ENCODE peak calls at places on chromosomes 6 and 20, in nine cellular contexts. R is stomach, U is IMR-90, T is fibroblast of pulmonary artery, P is GM13976, J is lower leg skin, B is HL-60, O is lung, I is tibial artery. C is an unnamed sample.

GRCh38 chr6:116616757-116617093 is 446 bp downstream of the RSPH4A start:
- DNase-seq in J (no peak), U (no peak), P (peak; percentile 36), T (no peak), R (no peak), B (no peak), O (no peak), I (no peak), C (no peak)

GRCh38 chr6:48117246-48117645 is 6.2 kb upstream of the PTCHD4 start:
- DNase-seq in O (no peak), B (no peak), J (no peak), P (no peak), T (no peak), I (no peak), U (no peak), R (no peak), C (no peak)

GRCh38 chr6:3208096-3208774 is 19.2 kb downstream of the TUBB2B start:
- DNase-seq in R (no peak), P (no peak), U (peak; percentile 95), T (peak; percentile 91), J (peak; percentile 94), I (peak; percentile 71), B (no peak), O (no peak), C (peak; percentile 94)

GRCh38 chr6:57190140-57190539 is 18.0 kb downstream of the BAG2 start:
- DNase-seq in R (no peak), J (no peak), O (no peak), B (no peak), T (peak; percentile 86), U (peak; percentile 47), I (no peak), P (no peak), C (peak; percentile 75)

GRCh38 chr20:40467014-40467413 is 222.0 kb downstream of the MAFB start:
- DNase-seq in O (no peak), R (no peak), I (peak; percentile 36), U (no peak), P (no peak), J (no peak), B (peak; percentile 31), T (no peak), C (no peak)

GRCh38 chr6:39892490-39893129 is 41.7 kb downstream of the MOCS1 start:
- DNase-seq in O (peak; percentile 67), T (peak; percentile 83), P (peak; percentile 64), U (peak; percentile 69), B (peak; percentile 18), R (peak; percentile 74), I (peak; percentile 70), J (no peak), C (peak; percentile 81)

GRCh38 chr6:33620584-33621395 is at the start of gene ITPR3:
- DNase-seq in R (peak; percentile 79), I (peak; percentile 43), O (peak; percentile 63), T (peak; percentile 92), B (peak; percentile 17), P (peak; percentile 97), J (no peak), U (peak; percentile 27), C (peak; percentile 92)

GRCh38 chr6:158717341-158718328 is 67.8 kb downstream of the SYTL3 start:
- DNase-seq in J (peak; percentile 42), P (peak; percentile 74), O (no peak), T (no peak), U (no peak), B (no peak), I (no peak), R (no peak), C (no peak)

GRCh38 chr6:163241668-163242067 is 172.8 kb upstream of the QKI start:
- DNase-seq in P (no peak), R (no peak), I (no peak), B (no peak), J (no peak), U (no peak), O (no peak), T (no peak), C (no peak)
- TF ChIP-seq CTCF in P (no peak), R (no peak), I (no peak), B (no peak), J (no peak), U (no peak), O (no peak), T (no peak), C (no peak)

GRCh38 chr6:44338228-44339122 is 4.0 kb upstream of the SPATS1 start:
- DNase-seq in U (peak; percentile 56), I (peak; percentile 69), P (peak; percentile 74), O (peak; percentile 68), R (peak; percentile 66), B (peak; percentile 73), J (peak; percentile 89), T (peak; percentile 67), C (peak; percentile 69)
- TF ChIP-seq CTCF in U (peak; percentile 76), I (peak; percentile 62), P (peak; percentile 74), O (peak; percentile 75), R (no peak), B (peak; percentile 70), J (no peak), T (peak; percentile 76), C (peak; percentile 82)

DNA sequence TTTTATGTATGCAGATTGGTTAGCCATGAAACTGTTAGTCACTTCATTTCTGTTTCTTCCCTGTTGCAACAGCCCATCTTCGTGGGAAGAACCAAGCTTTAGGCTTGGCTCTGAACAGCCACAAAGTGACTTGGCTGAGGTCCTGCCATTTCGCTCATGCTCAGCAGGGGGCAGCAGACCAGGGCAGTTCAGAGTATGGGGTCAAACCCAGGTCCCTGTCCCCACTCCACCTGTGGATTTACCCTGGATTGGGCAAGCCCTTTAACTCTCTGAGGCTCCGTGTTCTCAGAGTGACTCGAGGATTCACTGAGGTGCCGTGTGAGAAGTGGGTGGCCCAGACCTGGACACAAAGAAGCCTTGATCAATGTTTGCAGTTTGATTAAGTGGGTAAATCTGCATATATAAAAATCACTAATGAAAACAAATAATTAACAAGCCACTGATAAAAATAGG is 19.8 kb upstream of the MAP1LC3A start:
- DNase-seq in T (peak; percentile 71), P (peak; percentile 76), R (peak; percentile 60), J (no peak), B (peak; percentile 72), I (peak; percentile 52), O (peak; percentile 51), U (peak; percentile 57), C (peak; percentile 76)
- TF ChIP-seq CTCF in T (peak; percentile 94), P (peak; percentile 86), R (no peak), J (no peak), B (peak; percentile 78), I (peak; percentile 59), O (peak; percentile 52), U (peak; percentile 65), C (peak; percentile 91)

GRCh38 chr6:118565317-118565960 is 17.3 kb downstream of the PLN start:
- DNase-seq in R (no peak), P (peak; percentile 63), T (no peak), O (no peak), I (no peak), J (no peak), B (no peak), U (peak; percentile 33), C (no peak)
- TF ChIP-seq CTCF in R (no peak), P (peak; percentile 72), T (peak; percentile 34), O (no peak), I (no peak), J (no peak), B (peak; percentile 4), U (peak; percentile 31), C (peak; percentile 18)

DNA sequence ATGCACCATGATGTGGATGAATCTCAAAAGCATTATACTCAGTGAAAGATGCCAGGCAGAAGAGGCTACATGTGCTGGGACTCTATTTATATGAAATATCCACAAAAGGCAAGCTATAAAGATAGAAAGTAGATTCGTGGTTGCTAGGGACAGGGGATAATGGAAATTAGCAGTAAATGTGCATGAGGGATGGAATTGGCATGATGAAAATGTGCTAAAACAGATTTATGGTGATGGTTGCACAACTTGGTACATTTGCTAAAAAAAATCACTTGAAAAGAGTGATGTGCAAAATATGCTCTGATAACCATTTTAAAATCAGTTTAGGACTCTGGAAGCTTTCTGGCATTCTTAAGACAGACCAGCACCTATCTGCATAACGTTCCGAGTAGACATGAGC is 61.6 kb downstream of the ALDH8A1 start:
- DNase-seq in I (no peak), O (no peak), R (no peak), B (no peak), P (no peak), U (no peak), J (no peak), T (no peak), C (peak; percentile 20)
- TF ChIP-seq CTCF in I (no peak), O (no peak), R (no peak), B (no peak), P (no peak), U (no peak), J (no peak), T (no peak), C (no peak)

GRCh38 chr6:163709255-163709654 is 294.7 kb downstream of the QKI start:
- DNase-seq in P (no peak), J (peak; percentile 74), B (no peak), R (no peak), U (no peak), T (no peak), O (no peak), I (no peak), C (no peak)

GRCh38 chr6:163708459-163708858 is 293.9 kb downstream of the QKI start:
- DNase-seq in R (no peak), O (no peak), U (no peak), I (no peak), J (peak; percentile 75), T (no peak), P (peak; percentile 63), B (no peak), C (no peak)

GRCh38 chr6:163705923-163706322 is 291.4 kb downstream of the QKI start:
- DNase-seq in U (no peak), R (no peak), I (no peak), O (no peak), P (no peak), J (peak; percentile 29), T (no peak), B (no peak), C (no peak)

GRCh38 chr6:163706688-163707087 is 292.2 kb downstream of the QKI start:
- DNase-seq in O (no peak), P (no peak), I (no peak), U (no peak), R (no peak), T (no peak), J (peak; percentile 82), B (no peak), C (no peak)

DNA sequence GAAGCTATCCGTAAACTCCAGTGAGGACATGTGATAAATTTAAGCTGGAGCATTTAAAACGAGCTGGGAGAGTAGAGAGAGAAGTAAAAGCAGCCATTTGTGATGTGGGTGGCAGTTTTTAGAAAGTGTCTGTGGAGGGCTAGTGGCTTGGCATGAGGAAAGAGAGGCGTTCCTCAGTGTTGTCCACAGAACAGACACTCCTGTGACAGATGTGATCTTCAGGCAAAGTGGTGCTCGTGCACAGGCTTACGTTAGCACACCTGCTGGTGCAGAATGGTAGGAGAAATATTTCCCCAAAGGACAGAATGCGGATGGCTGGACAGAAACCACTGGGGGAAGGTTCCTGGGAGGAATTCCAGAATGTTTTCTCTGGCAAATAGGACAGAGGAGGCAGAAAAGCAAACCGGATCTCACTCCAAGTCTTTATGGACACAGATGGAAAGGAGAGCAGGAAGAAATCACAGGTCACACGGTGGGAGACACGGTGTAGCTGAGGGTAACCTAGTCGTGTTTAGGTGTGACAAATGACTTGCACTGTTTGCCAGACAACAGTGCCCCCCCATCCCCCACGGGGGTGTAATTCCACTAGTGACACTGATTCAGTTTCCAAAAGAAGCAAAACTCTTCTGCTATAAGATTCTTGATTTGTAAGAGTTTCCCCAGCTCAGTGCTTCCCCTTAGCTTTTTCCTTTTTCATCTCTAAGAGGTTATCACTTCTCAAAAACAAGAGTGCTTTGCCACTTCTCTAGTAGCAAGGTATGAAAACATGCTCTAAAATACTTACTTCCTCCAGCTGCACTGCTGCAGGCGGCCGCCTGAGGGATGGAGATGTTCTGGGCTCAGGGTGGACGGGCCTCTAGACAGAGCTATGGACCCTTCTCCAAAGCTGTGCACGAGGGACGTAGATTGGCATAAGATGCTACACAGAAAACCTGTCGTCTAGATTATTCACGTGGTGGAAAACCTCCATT is 293.2 kb downstream of the QKI start:
- DNase-seq in O (no peak), P (peak; percentile 60), U (no peak), J (peak; percentile 66), T (no peak), I (no peak), B (no peak), R (no peak), C (no peak)
- TF ChIP-seq CTCF in O (no peak), P (no peak), U (no peak), J (no peak), T (no peak), I (no peak), B (peak; percentile 8), R (no peak), C (no peak)

C was measured in fibroblast of the aortic adventitia.